ENCODE peak calls at places on chromosome 19, in six cellular contexts. S, R, J, P, Z and G are unnamed samples.

GRCh38 chr19:44671400-44671799 is at the start of gene CEACAM19:
- DNase-seq in S (no peak), R (no peak), J (no peak), P (no peak), Z (no peak), G (peak)

GRCh38 chr19:39412867-39413268 is 399 bp downstream of the PLEKHG2 start:
- DNase-seq in S (no peak), R (no peak), J (no peak), P (no peak), Z (no peak), G (no peak)

GRCh38 chr19:13646758-13647157 is 117.6 kb upstream of the MRI1 start:
- DNase-seq in S (no peak), R (no peak), J (no peak), P (no peak), Z (no peak), G (no peak)

GRCh38 chr19:2050991-2051770 is at the start of gene MKNK2:
- DNase-seq in S (peak), R (peak), J (peak), P (peak), Z (peak), G (peak)

GRCh38 chr19:15107056-15108010 is at the start of gene SYDE1:
- DNase-seq in S (peak), R (no peak), J (peak), P (peak), Z (no peak), G (peak)

GRCh38 chr19:46416077-46416709 is 2.8 kb upstream of the CCDC8 start:
- DNase-seq in S (peak), R (no peak), J (peak), P (peak), Z (peak), G (no peak)

GRCh38 chr19:10568444-10568825 is 344 bp downstream of the CDKN2D start:
- DNase-seq in S (peak), R (no peak), J (no peak), P (no peak), Z (no peak), G (no peak)

GRCh38 chr19:47253467-47253881 is 2.9 kb upstream of the CCDC9 start:
- DNase-seq in S (no peak), R (no peak), J (no peak), P (peak), Z (no peak), G (no peak)

GRCh38 chr19:44260343-44260681 is 626 bp downstream of the ZNF233 start:
- DNase-seq in S (no peak), R (no peak), J (peak), P (no peak), Z (no peak), G (peak)

GRCh38 chr19:10740798-10741197 is 22.9 kb downstream of the DNM2 start:
- DNase-seq in S (no peak), R (no peak), J (no peak), P (no peak), Z (no peak), G (no peak)

GRCh38 chr19:50434525-50434924 is 1.8 kb downstream of the MYBPC2 start:
- DNase-seq in S (no peak), R (no peak), J (peak), P (no peak), Z (no peak), G (no peak)

GRCh38 chr19:51365211-51366049 is 758 bp downstream of the ETFB start:
- DNase-seq in S (peak), R (no peak), J (no peak), P (peak), Z (no peak), G (no peak)

GRCh38 chr19:45440873-45441654 is 17.3 kb upstream of the ERCC1 start:
- DNase-seq in S (no peak), R (no peak), J (peak), P (no peak), Z (no peak), G (no peak)

GRCh38 chr19:40596608-40597328 is 4.4 kb upstream of the LTBP4 start:
- DNase-seq in S (peak), R (no peak), J (peak), P (peak), Z (peak), G (peak)

GRCh38 chr19:8370176-8371010 is 6.4 kb downstream of the ANGPTL4 start:
- DNase-seq in S (no peak), R (no peak), J (no peak), P (no peak), Z (no peak), G (peak)

GRCh38 chr19:46376241-46377153 is 29.6 kb downstream of the PPP5C start:
- DNase-seq in S (peak), R (no peak), J (no peak), P (no peak), Z (peak), G (no peak)

GRCh38 chr19:19170053-19170945 is at the start of gene MEF2B:
- DNase-seq in S (no peak), R (peak), J (peak), P (peak), Z (peak), G (peak)

GRCh38 chr19:51324082-51324481 is 12.6 kb downstream of the IGLON5 start:
- DNase-seq in S (no peak), R (no peak), J (no peak), P (no peak), Z (no peak), G (no peak)

GRCh38 chr19:38915329-38916321 is 3.6 kb upstream of the CCER2 start:
- DNase-seq in S (no peak), R (no peak), J (no peak), P (no peak), Z (no peak), G (no peak)

GRCh38 chr19:41939861-41940442 is 11.7 kb upstream of the ERFL start:
- DNase-seq in S (no peak), R (no peak), J (peak), P (no peak), Z (no peak), G (peak)

GRCh38 chr19:45202637-45203036 is 24.1 kb downstream of the BLOC1S3 start:
- DNase-seq in S (no peak), R (no peak), J (no peak), P (no peak), Z (no peak), G (no peak)

GRCh38 chr19:14817052-14817451 is 17.9 kb downstream of the OR7A5 start:
- DNase-seq in S (no peak), R (no peak), J (no peak), P (no peak), Z (no peak), G (no peak)

GRCh38 chr19:54478677-54479266 is 5.7 kb upstream of the CDC42EP5 start:
- DNase-seq in S (no peak), R (no peak), J (peak), P (peak), Z (no peak), G (peak)

GRCh38 chr19:19866599-19867248 is 1.0 kb downstream of the ZNF253 start:
- DNase-seq in S (no peak), R (peak), J (peak), P (peak), Z (no peak), G (peak)

GRCh38 chr19:51297406-51297805 is 14.0 kb upstream of the IGLON5 start:
- DNase-seq in S (no peak), R (no peak), J (no peak), P (no peak), Z (no peak), G (no peak)

GRCh38 chr19:2271516-2272103 is 10.4 kb downstream of the PEAK3 start:
- DNase-seq in S (no peak), R (no peak), J (peak), P (no peak), Z (no peak), G (no peak)

GRCh38 chr19:43594710-43595604 is 977 bp downstream of the IRGQ start:
- DNase-seq in S (peak), R (peak), J (peak), P (peak), Z (peak), G (peak)

GRCh38 chr19:47315125-47315821 is 5.6 kb downstream of the C5AR1 start:
- DNase-seq in S (peak), R (no peak), J (no peak), P (peak), Z (peak), G (no peak)

GRCh38 chr19:54172764-54173699 is at the start of gene TMC4:
- DNase-seq in S (no peak), R (no peak), J (no peak), P (no peak), Z (peak), G (no peak)

GRCh38 chr19:44878119-44878865 is 12.8 kb upstream of the TOMM40 start:
- DNase-seq in S (no peak), R (no peak), J (no peak), P (no peak), Z (no peak), G (no peak)

GRCh38 chr19:45593520-45593919 is 8.5 kb downstream of the GPR4 start:
- DNase-seq in S (no peak), R (no peak), J (no peak), P (no peak), Z (no peak), G (no peak)

GRCh38 chr19:12884926-12885748 is 1.9 kb downstream of the KLF1 start:
- DNase-seq in S (peak), R (peak), J (peak), P (peak), Z (peak), G (peak)

GRCh38 chr19:45528149-45528743 is 21.0 kb downstream of the VASP start:
- DNase-seq in S (no peak), R (no peak), J (peak), P (no peak), Z (no peak), G (no peak)

GRCh38 chr19:52492201-52492960 is 35.1 kb upstream of the ZNF808 start:
- DNase-seq in S (no peak), R (no peak), J (peak), P (no peak), Z (no peak), G (no peak)

GRCh38 chr19:15283141-15283885 is 49.0 kb downstream of the BRD4 start:
- DNase-seq in S (peak), R (no peak), J (no peak), P (no peak), Z (no peak), G (no peak)

GRCh38 chr19:16139752-16140151 is 3.7 kb upstream of the HSH2D start:
- DNase-seq in S (no peak), R (no peak), J (no peak), P (no peak), Z (no peak), G (peak)

DNA sequence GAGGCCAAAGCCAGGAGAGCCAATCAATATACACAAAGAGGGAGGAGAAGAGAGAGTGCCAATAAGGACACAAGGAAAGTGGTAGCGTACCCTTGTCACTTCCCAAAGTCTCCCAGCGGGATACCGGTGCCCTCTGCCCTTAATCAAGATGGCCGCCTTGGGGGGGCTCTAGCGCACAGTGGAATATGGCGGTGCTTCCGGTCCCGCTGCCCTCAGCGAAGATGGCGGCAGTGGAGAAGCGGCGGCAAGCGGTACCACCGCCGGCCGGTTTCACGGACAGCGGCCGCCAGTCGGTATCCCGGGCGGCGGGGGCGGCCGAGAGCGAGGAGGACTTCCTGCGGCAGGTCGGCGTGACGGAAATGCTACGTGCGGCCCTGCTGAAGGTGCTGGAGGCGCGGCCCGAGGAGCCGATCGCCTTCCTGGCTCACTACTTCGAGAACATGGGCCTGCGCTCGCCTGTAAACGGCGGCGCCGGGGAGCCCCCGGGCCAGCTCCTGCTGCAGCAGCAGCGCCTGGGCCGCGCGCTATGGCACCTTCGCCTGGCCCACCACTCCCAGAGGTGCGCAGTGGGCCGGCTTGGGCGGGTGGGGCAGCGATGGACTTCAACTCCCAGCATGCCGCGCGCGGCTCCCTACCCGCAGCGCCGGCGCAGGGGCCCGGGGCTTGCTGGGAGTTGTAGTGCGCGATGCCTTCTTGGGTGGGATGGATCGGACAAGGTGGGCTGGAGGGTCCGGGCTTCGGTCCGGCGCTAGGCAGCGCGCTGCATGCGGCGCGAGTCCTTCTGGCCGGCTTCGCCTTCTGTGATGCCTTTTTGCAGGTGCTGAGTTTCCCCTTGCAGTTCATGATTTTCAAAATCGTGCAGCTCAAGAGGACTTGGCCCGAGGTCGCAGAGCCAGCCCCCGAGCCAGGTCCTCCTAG is at the start of gene TPGS1:
- DNase-seq in S (peak), R (peak), J (peak), P (peak), Z (peak), G (peak)
- TF ChIP-seq CTCF in S (peak), R (no peak), J (no peak), P (no peak), Z (no peak), G (no peak)

GRCh38 chr19:3302755-3303154 is 63.6 kb upstream of the NFIC start:
- DNase-seq in S (no peak), R (no peak), J (no peak), P (no peak), Z (no peak), G (no peak)
- TF ChIP-seq CTCF in S (no peak), R (no peak), J (peak), P (peak), Z (no peak), G (no peak)

DNA sequence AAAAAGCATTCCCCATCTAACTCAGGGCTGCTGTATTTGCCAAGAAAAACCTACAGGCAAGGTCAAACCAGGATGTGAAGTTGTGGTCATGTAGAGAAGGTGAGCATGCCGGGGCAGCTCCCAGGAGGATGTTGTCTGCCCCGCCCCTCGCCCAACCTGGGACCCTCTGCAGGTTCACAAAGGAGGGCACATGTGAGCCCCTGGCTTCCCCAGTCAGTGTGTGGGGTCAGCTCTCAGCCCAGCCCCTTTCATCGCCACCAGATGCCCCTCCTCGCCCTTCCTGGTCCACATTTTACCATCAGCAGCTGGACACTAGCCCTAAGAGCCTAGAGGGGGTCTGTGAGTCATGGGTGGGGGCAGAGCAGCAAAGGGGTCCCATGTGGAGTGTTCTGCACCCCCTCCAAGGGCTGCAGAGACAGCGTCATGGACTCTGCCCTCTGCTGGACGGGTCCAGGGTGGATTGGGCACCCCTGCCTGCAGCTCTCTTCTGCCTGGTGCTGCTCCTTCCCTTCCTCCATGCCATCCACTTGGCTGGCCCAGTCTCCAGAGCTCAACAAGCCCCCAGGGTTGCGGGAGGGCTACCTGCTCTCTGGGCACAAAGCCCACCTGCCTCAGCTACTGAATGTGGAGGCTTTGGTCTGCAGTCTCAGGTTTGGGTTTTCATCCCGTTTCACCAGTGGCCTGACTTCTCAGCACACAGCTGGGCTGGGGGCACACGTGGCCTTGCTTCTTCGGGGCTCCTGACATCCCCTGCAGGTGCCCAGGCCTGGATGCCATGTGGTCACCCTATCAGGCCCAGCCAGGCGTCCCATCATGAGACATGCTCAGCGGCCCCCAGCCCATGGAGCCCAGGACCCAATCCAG is 3.7 kb downstream of the PLEKHF1 start:
- DNase-seq in S (peak), R (no peak), J (no peak), P (no peak), Z (no peak), G (no peak)
- TF ChIP-seq CTCF in S (no peak), R (no peak), J (peak), P (peak), Z (no peak), G (peak)

GRCh38 chr19:48418317-48419064 is 25.0 kb downstream of the GRIN2D start:
- DNase-seq in S (no peak), R (no peak), J (no peak), P (no peak), Z (no peak), G (no peak)
- TF ChIP-seq CTCF in S (no peak), R (no peak), J (no peak), P (no peak), Z (no peak), G (no peak)

GRCh38 chr19:17339088-17339741 is 1.9 kb downstream of the GTPBP3 start:
- DNase-seq in S (no peak), R (no peak), J (no peak), P (no peak), Z (peak), G (no peak)

GRCh38 chr19:17338440-17339078 is 1.2 kb downstream of the GTPBP3 start:
- DNase-seq in S (no peak), R (no peak), J (no peak), P (no peak), Z (peak), G (no peak)

GRCh38 chr19:17335575-17335974 is 920 bp upstream of the ANO8 start:
- DNase-seq in S (no peak), R (no peak), J (no peak), P (no peak), Z (no peak), G (no peak)

GRCh38 chr19:17336872-17337674 is at the start of gene GTPBP3:
- DNase-seq in S (peak), R (peak), J (peak), P (peak), Z (peak), G (peak)

GRCh38 chr19:17337675-17338439 is 504 bp downstream of the GTPBP3 start:
- DNase-seq in S (no peak), R (no peak), J (peak), P (no peak), Z (no peak), G (peak)
- TF ChIP-seq CTCF in S (no peak), R (no peak), J (no peak), P (no peak), Z (no peak), G (no peak)

DNA sequence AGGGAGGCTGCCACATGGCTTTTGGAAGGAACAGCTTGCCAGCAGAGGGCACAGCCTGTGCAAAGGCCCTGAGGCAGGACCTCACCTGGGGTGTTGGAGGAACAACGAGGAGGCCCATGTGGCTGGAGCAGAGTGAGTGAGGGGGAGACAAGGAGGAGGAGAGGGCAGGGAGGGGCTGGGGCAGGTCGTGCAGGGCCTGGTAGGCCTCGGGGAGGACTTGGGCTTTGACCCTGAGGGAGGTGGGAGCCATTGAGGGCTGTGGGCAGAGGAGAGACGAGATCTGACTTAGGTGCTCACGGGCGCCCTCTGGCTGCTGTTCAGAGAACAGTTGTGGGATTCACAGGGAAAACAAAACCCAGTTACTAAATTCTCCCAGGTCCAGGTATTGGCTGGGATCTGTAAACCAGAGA is 25.2 kb downstream of the ZNRF4 start:
- DNase-seq in S (no peak), R (peak), J (peak), P (peak), Z (no peak), G (peak)
- TF ChIP-seq CTCF in S (no peak), R (peak), J (peak), P (peak), Z (no peak), G (peak)

DNA sequence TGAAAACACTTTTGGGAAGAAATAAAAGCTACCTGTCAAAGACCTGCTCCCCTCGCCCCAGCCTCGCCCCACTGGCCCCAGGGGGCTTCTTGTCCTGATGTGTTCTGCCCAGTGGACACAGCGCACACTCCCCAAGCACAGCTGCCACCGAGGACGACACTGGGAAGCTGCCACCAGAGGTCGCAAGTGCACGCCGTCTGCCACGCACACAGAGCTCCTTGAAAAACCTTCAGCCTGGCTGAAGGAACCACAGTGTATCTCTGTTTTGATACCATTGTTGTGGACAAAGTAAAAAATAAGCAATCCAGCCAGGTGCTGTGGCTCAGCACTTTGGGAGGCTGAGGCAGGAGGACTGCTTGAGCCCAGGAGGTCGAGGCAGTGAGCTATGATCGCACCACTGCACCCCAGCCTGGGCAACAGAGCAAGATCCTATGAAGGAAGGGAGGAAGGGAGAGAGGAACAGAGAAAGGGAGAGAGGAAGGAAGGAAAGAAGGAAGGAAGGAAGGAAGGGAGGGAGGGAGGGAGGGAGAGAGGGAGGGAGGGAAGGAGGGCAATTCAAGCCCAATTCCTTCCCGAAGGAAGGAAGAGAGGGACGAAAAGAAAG is 57.3 kb downstream of the CEBPG start:
- DNase-seq in S (peak), R (peak), J (peak), P (peak), Z (peak), G (peak)
- TF ChIP-seq CTCF in S (no peak), R (peak), J (peak), P (peak), Z (peak), G (peak)